ENCODE peak calls at places on chromosomes 1 and 21, in seven cellular contexts. One of them, this sample, is unnamed.

GRCh38 chr21:44496900-44497550 is 41.7 kb downstream of the LRRC3 start:
- DNase-seq in upper lobe of left lung: peak; percentile 50
- DNase-seq in cardiac muscle cell: peak; percentile 38
- DNase-seq in CD8-positive, alpha-beta T cell: no peak
- DNase-seq in GM06990: no peak
- DNase-seq in body of pancreas: no peak
- DNase-seq in colonic mucosa: no peak
- DNase-seq in this sample: no peak

GRCh38 chr1:117630423-117630998 is 24.7 kb downstream of the TENT5C start:
- DNase-seq in upper lobe of left lung: peak; percentile 66
- DNase-seq in cardiac muscle cell: peak; percentile 49
- DNase-seq in CD8-positive, alpha-beta T cell: peak; percentile 38
- DNase-seq in GM06990: no peak
- DNase-seq in body of pancreas: peak; percentile 97
- DNase-seq in colonic mucosa: no peak
- DNase-seq in this sample: no peak

GRCh38 chr1:151251656-151252470 is 2.7 kb upstream of the PSMD4 start:
- DNase-seq in upper lobe of left lung: peak; percentile 81
- DNase-seq in cardiac muscle cell: peak; percentile 84
- DNase-seq in CD8-positive, alpha-beta T cell: peak; percentile 66
- DNase-seq in GM06990: peak; percentile 16
- DNase-seq in body of pancreas: peak; percentile 87
- DNase-seq in colonic mucosa: peak; percentile 66
- DNase-seq in this sample: peak; percentile 65

GRCh38 chr1:235073331-235073967 is 55.2 kb downstream of the TOMM20 start:
- DNase-seq in upper lobe of left lung: peak; percentile 94
- DNase-seq in cardiac muscle cell: no peak
- DNase-seq in CD8-positive, alpha-beta T cell: no peak
- DNase-seq in GM06990: no peak
- DNase-seq in body of pancreas: peak; percentile 96
- DNase-seq in colonic mucosa: peak; percentile 84
- DNase-seq in this sample: peak; percentile 39

GRCh38 chr1:212242288-212242984 is 42.8 kb upstream of the PPP2R5A start:
- DNase-seq in upper lobe of left lung: peak; percentile 28
- DNase-seq in cardiac muscle cell: no peak
- DNase-seq in CD8-positive, alpha-beta T cell: no peak
- DNase-seq in GM06990: no peak
- DNase-seq in body of pancreas: no peak
- DNase-seq in colonic mucosa: no peak
- DNase-seq in this sample: peak; percentile 26

GRCh38 chr1:212752934-212753497 is 38.6 kb downstream of the NSL1 start:
- DNase-seq in upper lobe of left lung: no peak
- DNase-seq in cardiac muscle cell: no peak
- DNase-seq in CD8-positive, alpha-beta T cell: no peak
- DNase-seq in GM06990: peak; percentile 57
- DNase-seq in body of pancreas: no peak
- DNase-seq in colonic mucosa: no peak
- DNase-seq in this sample: no peak

GRCh38 chr1:1349256-1350012 is at the start of gene DVL1:
- DNase-seq in upper lobe of left lung: peak; percentile 48
- DNase-seq in cardiac muscle cell: peak; percentile 81
- DNase-seq in CD8-positive, alpha-beta T cell: peak; percentile 84
- DNase-seq in GM06990: peak; percentile 81
- DNase-seq in body of pancreas: peak; percentile 75
- DNase-seq in colonic mucosa: peak; percentile 76
- DNase-seq in this sample: peak; percentile 74

GRCh38 chr1:241698177-241698576 is 46.1 kb downstream of the WDR64 start:
- DNase-seq in upper lobe of left lung: no peak
- DNase-seq in cardiac muscle cell: no peak
- DNase-seq in CD8-positive, alpha-beta T cell: no peak
- DNase-seq in GM06990: no peak
- DNase-seq in body of pancreas: no peak
- DNase-seq in colonic mucosa: no peak
- DNase-seq in this sample: no peak

GRCh38 chr1:182173791-182174190 is 112.3 kb upstream of the ZNF648 start:
- DNase-seq in upper lobe of left lung: peak; percentile 62
- DNase-seq in cardiac muscle cell: no peak
- DNase-seq in CD8-positive, alpha-beta T cell: no peak
- DNase-seq in GM06990: no peak
- DNase-seq in body of pancreas: peak; percentile 11
- DNase-seq in colonic mucosa: no peak
- DNase-seq in this sample: peak; percentile 71

GRCh38 chr1:168553680-168554553 is 10.1 kb upstream of the XCL2 start:
- DNase-seq in upper lobe of left lung: no peak
- DNase-seq in cardiac muscle cell: no peak
- DNase-seq in CD8-positive, alpha-beta T cell: no peak
- DNase-seq in GM06990: peak; percentile 29
- DNase-seq in body of pancreas: no peak
- DNase-seq in colonic mucosa: no peak
- DNase-seq in this sample: no peak

GRCh38 chr1:63575340-63575826 is 17.8 kb upstream of the PGM1 start:
- DNase-seq in upper lobe of left lung: no peak
- DNase-seq in cardiac muscle cell: peak; percentile 30
- DNase-seq in CD8-positive, alpha-beta T cell: no peak
- DNase-seq in GM06990: no peak
- DNase-seq in body of pancreas: no peak
- DNase-seq in colonic mucosa: no peak
- DNase-seq in this sample: no peak

GRCh38 chr1:2380816-2381591 is 10.3 kb downstream of the MORN1 start:
- DNase-seq in upper lobe of left lung: no peak
- DNase-seq in cardiac muscle cell: no peak
- DNase-seq in CD8-positive, alpha-beta T cell: no peak
- DNase-seq in GM06990: peak; percentile 10
- DNase-seq in body of pancreas: no peak
- DNase-seq in colonic mucosa: no peak
- DNase-seq in this sample: no peak

GRCh38 chr1:28266920-28267322 is 7.6 kb downstream of the SESN2 start:
- DNase-seq in upper lobe of left lung: no peak
- DNase-seq in cardiac muscle cell: no peak
- DNase-seq in CD8-positive, alpha-beta T cell: no peak
- DNase-seq in GM06990: no peak
- DNase-seq in body of pancreas: peak; percentile 25
- DNase-seq in colonic mucosa: no peak
- DNase-seq in this sample: no peak

GRCh38 chr1:17119744-17120482 is 662 bp upstream of the PADI2 start:
- DNase-seq in upper lobe of left lung: peak; percentile 59
- DNase-seq in cardiac muscle cell: no peak
- DNase-seq in CD8-positive, alpha-beta T cell: no peak
- DNase-seq in GM06990: peak; percentile 68
- DNase-seq in body of pancreas: no peak
- DNase-seq in colonic mucosa: no peak
- DNase-seq in this sample: no peak

GRCh38 chr1:204523605-204524215 is 7.5 kb downstream of the MDM4 start:
- DNase-seq in upper lobe of left lung: no peak
- DNase-seq in cardiac muscle cell: no peak
- DNase-seq in CD8-positive, alpha-beta T cell: no peak
- DNase-seq in GM06990: no peak
- DNase-seq in body of pancreas: no peak
- DNase-seq in colonic mucosa: no peak
- DNase-seq in this sample: peak; percentile 22

GRCh38 chr1:224294775-224295174 is 35.2 kb downstream of the NVL start:
- DNase-seq in upper lobe of left lung: no peak
- DNase-seq in cardiac muscle cell: no peak
- DNase-seq in CD8-positive, alpha-beta T cell: no peak
- DNase-seq in GM06990: no peak
- DNase-seq in body of pancreas: no peak
- DNase-seq in colonic mucosa: no peak
- DNase-seq in this sample: no peak

GRCh38 chr21:44539991-44540666 is at the start of gene KRTAP10-1:
- DNase-seq in upper lobe of left lung: no peak
- DNase-seq in cardiac muscle cell: no peak
- DNase-seq in CD8-positive, alpha-beta T cell: peak; percentile 35
- DNase-seq in GM06990: no peak
- DNase-seq in body of pancreas: no peak
- DNase-seq in colonic mucosa: no peak
- DNase-seq in this sample: no peak

GRCh38 chr1:176206006-176206960 is 803 bp downstream of the COP1 start:
- DNase-seq in upper lobe of left lung: peak; percentile 51
- DNase-seq in cardiac muscle cell: peak; percentile 71
- DNase-seq in CD8-positive, alpha-beta T cell: no peak
- DNase-seq in GM06990: no peak
- DNase-seq in body of pancreas: peak; percentile 59
- DNase-seq in colonic mucosa: peak; percentile 69
- DNase-seq in this sample: peak; percentile 48

GRCh38 chr1:110340207-110340468 is 961 bp downstream of the RBM15 start:
- DNase-seq in upper lobe of left lung: no peak
- DNase-seq in cardiac muscle cell: no peak
- DNase-seq in CD8-positive, alpha-beta T cell: peak; percentile 50
- DNase-seq in GM06990: no peak
- DNase-seq in body of pancreas: no peak
- DNase-seq in colonic mucosa: no peak
- DNase-seq in this sample: no peak

GRCh38 chr1:199064971-199065370 is 426.1 kb downstream of the PTPRC start:
- DNase-seq in upper lobe of left lung: no peak
- DNase-seq in cardiac muscle cell: no peak
- DNase-seq in CD8-positive, alpha-beta T cell: no peak
- DNase-seq in GM06990: no peak
- DNase-seq in body of pancreas: no peak
- DNase-seq in colonic mucosa: no peak
- DNase-seq in this sample: peak; percentile 23

GRCh38 chr1:46202975-46203737 is at the start of gene LURAP1:
- DNase-seq in upper lobe of left lung: peak; percentile 44
- DNase-seq in cardiac muscle cell: peak; percentile 74
- DNase-seq in CD8-positive, alpha-beta T cell: peak; percentile 68
- DNase-seq in GM06990: peak; percentile 69
- DNase-seq in body of pancreas: peak; percentile 41
- DNase-seq in colonic mucosa: peak; percentile 40
- DNase-seq in this sample: peak; percentile 51

GRCh38 chr1:167681024-167681423 is 40.8 kb upstream of the MPZL1 start:
- DNase-seq in upper lobe of left lung: no peak
- DNase-seq in cardiac muscle cell: no peak
- DNase-seq in CD8-positive, alpha-beta T cell: no peak
- DNase-seq in GM06990: no peak
- DNase-seq in body of pancreas: no peak
- DNase-seq in colonic mucosa: no peak
- DNase-seq in this sample: no peak

GRCh38 chr1:113811353-113811887 is 856 bp downstream of the RSBN1 start:
- DNase-seq in upper lobe of left lung: peak; percentile 23
- DNase-seq in cardiac muscle cell: peak; percentile 38
- DNase-seq in CD8-positive, alpha-beta T cell: no peak
- DNase-seq in GM06990: no peak
- DNase-seq in body of pancreas: peak; percentile 71
- DNase-seq in colonic mucosa: peak; percentile 70
- DNase-seq in this sample: peak; percentile 7

GRCh38 chr1:33655496-33655895 is 183.1 kb downstream of the ZSCAN20 start:
- DNase-seq in upper lobe of left lung: no peak
- DNase-seq in cardiac muscle cell: no peak
- DNase-seq in CD8-positive, alpha-beta T cell: no peak
- DNase-seq in GM06990: no peak
- DNase-seq in body of pancreas: peak; percentile 74
- DNase-seq in colonic mucosa: no peak
- DNase-seq in this sample: no peak
- H3K4me3 ChIP-seq in upper lobe of left lung: no peak overlapping the region
- H3K4me3 ChIP-seq in cardiac muscle cell: no peak overlapping the region
- H3K4me3 ChIP-seq in CD8-positive, alpha-beta T cell: no peak overlapping the region
- H3K4me3 ChIP-seq in GM06990: no peak overlapping the region
- H3K4me3 ChIP-seq in body of pancreas: no peak overlapping the region
- H3K4me3 ChIP-seq in colonic mucosa: no peak overlapping the region
- H3K4me3 ChIP-seq in this sample: no peak overlapping the region

GRCh38 chr1:43976890-43977289 is 2.1 kb upstream of the B4GALT2 start:
- DNase-seq in upper lobe of left lung: no peak
- DNase-seq in cardiac muscle cell: no peak
- DNase-seq in CD8-positive, alpha-beta T cell: no peak
- DNase-seq in GM06990: no peak
- DNase-seq in body of pancreas: no peak
- DNase-seq in colonic mucosa: no peak
- DNase-seq in this sample: no peak

GRCh38 chr1:43979261-43979527 is 184 bp downstream of the B4GALT2 start:
- DNase-seq in upper lobe of left lung: no peak
- DNase-seq in cardiac muscle cell: peak; percentile 29
- DNase-seq in CD8-positive, alpha-beta T cell: no peak
- DNase-seq in GM06990: no peak
- DNase-seq in body of pancreas: no peak
- DNase-seq in colonic mucosa: no peak
- DNase-seq in this sample: no peak

GRCh38 chr1:43978551-43979260 is at the start of gene B4GALT2:
- DNase-seq in upper lobe of left lung: no peak
- DNase-seq in cardiac muscle cell: peak; percentile 46
- DNase-seq in CD8-positive, alpha-beta T cell: no peak
- DNase-seq in GM06990: peak; percentile 64
- DNase-seq in body of pancreas: peak; percentile 68
- DNase-seq in colonic mucosa: peak; percentile 54
- DNase-seq in this sample: peak; percentile 70

GRCh38 chr1:43977376-43978263 is 1.4 kb upstream of the B4GALT2 start:
- DNase-seq in upper lobe of left lung: no peak
- DNase-seq in cardiac muscle cell: no peak
- DNase-seq in CD8-positive, alpha-beta T cell: no peak
- DNase-seq in GM06990: no peak
- DNase-seq in body of pancreas: no peak
- DNase-seq in colonic mucosa: no peak
- DNase-seq in this sample: no peak

GRCh38 chr1:43978264-43978550 is 803 bp upstream of the B4GALT2 start:
- DNase-seq in upper lobe of left lung: no peak
- DNase-seq in cardiac muscle cell: no peak
- DNase-seq in CD8-positive, alpha-beta T cell: no peak
- DNase-seq in GM06990: no peak
- DNase-seq in body of pancreas: no peak
- DNase-seq in colonic mucosa: no peak
- DNase-seq in this sample: no peak
- H3K36me3 ChIP-seq in upper lobe of left lung: peaks cover 21% of the 10 kb centered on the region
- H3K36me3 ChIP-seq in cardiac muscle cell: peaks cover 11% of the 10 kb centered on the region
- H3K36me3 ChIP-seq in CD8-positive, alpha-beta T cell: peaks cover 18% of the 10 kb centered on the region
- H3K36me3 ChIP-seq in GM06990: peaks cover 15% of the 10 kb centered on the region
- H3K36me3 ChIP-seq in body of pancreas: peaks cover 4% of the 10 kb centered on the region
- H3K36me3 ChIP-seq in colonic mucosa: no peaks in the 10 kb centered on the region
- H3K36me3 ChIP-seq in this sample: peaks cover 40% of the 10 kb centered on the region

DNA sequence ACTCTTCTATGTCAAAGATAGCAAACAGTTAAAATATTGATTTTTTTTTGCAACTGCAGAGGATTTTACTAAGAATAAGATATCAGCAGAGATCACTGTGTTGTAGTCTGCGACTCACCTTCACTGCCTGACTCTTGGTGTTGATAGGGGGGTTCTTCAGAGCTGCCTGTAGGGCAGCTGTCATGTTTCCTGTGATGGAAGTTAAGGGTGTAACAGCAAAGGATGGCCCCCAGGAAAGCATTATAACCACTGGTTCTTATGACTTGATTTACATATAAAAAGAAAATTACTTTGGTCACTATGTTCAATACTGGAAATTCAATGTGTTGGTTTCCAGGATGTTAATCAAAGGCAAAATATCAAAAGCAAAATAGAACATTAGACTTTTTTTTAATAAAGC is 2.6 kb downstream of the ARPC5 start:
- DNase-seq in upper lobe of left lung: no peak
- DNase-seq in cardiac muscle cell: no peak
- DNase-seq in CD8-positive, alpha-beta T cell: no peak
- DNase-seq in GM06990: no peak
- DNase-seq in body of pancreas: no peak
- DNase-seq in colonic mucosa: no peak
- DNase-seq in this sample: no peak
- H3K4me3 ChIP-seq in upper lobe of left lung: peak overlapping the region; percentile 16
- H3K4me3 ChIP-seq in cardiac muscle cell: peak overlapping the region; percentile 68
- H3K4me3 ChIP-seq in CD8-positive, alpha-beta T cell: peak overlapping the region; percentile 82
- H3K4me3 ChIP-seq in GM06990: peak overlapping the region; percentile 83
- H3K4me3 ChIP-seq in body of pancreas: no peak overlapping the region
- H3K4me3 ChIP-seq in colonic mucosa: peak overlapping the region; percentile 77
- H3K4me3 ChIP-seq in this sample: peak overlapping the region; percentile 78

GRCh38 chr1:19076841-19077616 is 120.6 kb upstream of the IFFO2 start:
- DNase-seq in upper lobe of left lung: no peak
- DNase-seq in cardiac muscle cell: no peak
- DNase-seq in CD8-positive, alpha-beta T cell: no peak
- DNase-seq in GM06990: no peak
- DNase-seq in body of pancreas: no peak
- DNase-seq in colonic mucosa: no peak
- DNase-seq in this sample: no peak
- H3K36me3 ChIP-seq in upper lobe of left lung: peaks cover 95% of the 10 kb centered on the region
- H3K36me3 ChIP-seq in cardiac muscle cell: peaks cover 85% of the 10 kb centered on the region
- H3K36me3 ChIP-seq in CD8-positive, alpha-beta T cell: peaks cover 61% of the 10 kb centered on the region
- H3K36me3 ChIP-seq in GM06990: peaks cover 57% of the 10 kb centered on the region
- H3K36me3 ChIP-seq in body of pancreas: peaks cover 20% of the 10 kb centered on the region
- H3K36me3 ChIP-seq in colonic mucosa: peaks cover 13% of the 10 kb centered on the region
- H3K36me3 ChIP-seq in this sample: peaks cover 77% of the 10 kb centered on the region

This sample was measured in MG63.